ENCODE peak calls at places on chromosome 1, in eight cellular contexts. V, A, J, D, K, O, Y and I are unnamed samples. For H3K4me1, the result is how much of the 10 kb centered on the place peaks cover.

GRCh38 chr1:106925750-106926149 is 130.7 kb upstream of the PRMT6 start:
- DNase-seq in V (no peak), A (no peak), J (no peak), D (no peak), K (no peak), O (no peak), Y (no peak), I (no peak)

GRCh38 chr1:119004129-119004527 is 16.0 kb upstream of the TBX15 start:
- DNase-seq in V (no peak), A (no peak), J (no peak), D (no peak), K (no peak), O (no peak), Y (no peak), I (no peak)

GRCh38 chr1:10387611-10388386 is 11.1 kb upstream of the PGD start:
- DNase-seq in V (no peak), A (peak), J (peak), D (no peak), K (peak), O (no peak), Y (peak), I (peak)

GRCh38 chr1:37035828-37036666 is 1.7 kb upstream of the GRIK3 start:
- DNase-seq in V (no peak), A (no peak), J (no peak), D (no peak), K (no peak), O (no peak), Y (no peak), I (peak)

GRCh38 chr1:81299892-81300291 is 500.8 kb upstream of the ADGRL2 start:
- DNase-seq in V (no peak), A (no peak), J (no peak), D (no peak), K (no peak), O (no peak), Y (no peak), I (no peak)

GRCh38 chr1:85447000-85447943 is 17.7 kb downstream of the DDAH1 start:
- DNase-seq in V (no peak), A (no peak), J (no peak), D (no peak), K (peak), O (no peak), Y (peak), I (no peak)

GRCh38 chr1:224762701-224763100 is 146.6 kb downstream of the CNIH3 start:
- DNase-seq in V (no peak), A (no peak), J (no peak), D (no peak), K (no peak), O (no peak), Y (no peak), I (no peak)

GRCh38 chr1:86137458-86137857 is 19.1 kb downstream of the COL24A1 start:
- DNase-seq in V (no peak), A (no peak), J (no peak), D (no peak), K (peak), O (no peak), Y (peak), I (no peak)

GRCh38 chr1:78005755-78006154 is 1.0 kb downstream of the DNAJB4 start:
- DNase-seq in V (no peak), A (peak), J (no peak), D (no peak), K (peak), O (no peak), Y (peak), I (no peak)

GRCh38 chr1:63214553-63214952 is 107.8 kb upstream of the FOXD3 start:
- DNase-seq in V (no peak), A (no peak), J (no peak), D (no peak), K (no peak), O (no peak), Y (no peak), I (no peak)

GRCh38 chr1:161182214-161182613 is 4.9 kb upstream of the B4GALT3 start:
- DNase-seq in V (no peak), A (no peak), J (no peak), D (no peak), K (peak), O (no peak), Y (no peak), I (peak)

GRCh38 chr1:203291201-203292096 is 13.9 kb upstream of the BTG2 start:
- DNase-seq in V (no peak), A (peak), J (no peak), D (no peak), K (no peak), O (peak), Y (no peak), I (no peak)

GRCh38 chr1:168772428-168772827 is 43.4 kb upstream of the DPT start:
- DNase-seq in V (no peak), A (no peak), J (no peak), D (no peak), K (no peak), O (no peak), Y (no peak), I (no peak)

GRCh38 chr1:155052412-155053400 is 1.6 kb downstream of the ADAM15 start:
- DNase-seq in V (no peak), A (no peak), J (no peak), D (peak), K (no peak), O (peak), Y (no peak), I (no peak)

GRCh38 chr1:27192039-27192529 is 37.2 kb upstream of the SLC9A1 start:
- DNase-seq in V (no peak), A (no peak), J (no peak), D (no peak), K (no peak), O (no peak), Y (no peak), I (no peak)

GRCh38 chr1:77438239-77438913 is 156.6 kb downstream of the AK5 start:
- DNase-seq in V (no peak), A (no peak), J (no peak), D (no peak), K (peak), O (no peak), Y (peak), I (peak)

GRCh38 chr1:94408104-94408503 is 10.1 kb upstream of the ABCD3 start:
- DNase-seq in V (no peak), A (no peak), J (no peak), D (no peak), K (no peak), O (no peak), Y (no peak), I (no peak)

GRCh38 chr1:177077734-177078489 is 86.6 kb downstream of the ASTN1 start:
- DNase-seq in V (no peak), A (no peak), J (no peak), D (no peak), K (no peak), O (peak), Y (no peak), I (no peak)

GRCh38 chr1:46749403-46749802 is 30.5 kb upstream of the EFCAB14 start:
- DNase-seq in V (no peak), A (no peak), J (no peak), D (no peak), K (no peak), O (no peak), Y (no peak), I (no peak)

GRCh38 chr1:162093095-162093494 is 23.6 kb downstream of the NOS1AP start:
- DNase-seq in V (no peak), A (no peak), J (no peak), D (no peak), K (no peak), O (no peak), Y (no peak), I (no peak)

GRCh38 chr1:9700340-9700739 is 48.8 kb downstream of the PIK3CD start:
- DNase-seq in V (no peak), A (no peak), J (no peak), D (no peak), K (peak), O (no peak), Y (peak), I (no peak)

GRCh38 chr1:19087737-19088594 is 122.1 kb downstream of the UBR4 start:
- DNase-seq in V (no peak), A (no peak), J (no peak), D (no peak), K (peak), O (no peak), Y (no peak), I (no peak)

GRCh38 chr1:19084206-19084738 is 125.8 kb downstream of the UBR4 start:
- DNase-seq in V (no peak), A (no peak), J (no peak), D (no peak), K (no peak), O (no peak), Y (no peak), I (no peak)

GRCh38 chr1:19087017-19087736 is 122.9 kb downstream of the UBR4 start:
- DNase-seq in V (no peak), A (no peak), J (no peak), D (no peak), K (peak), O (no peak), Y (no peak), I (no peak)

GRCh38 chr1:19088717-19089442 is 121.2 kb downstream of the UBR4 start:
- DNase-seq in V (no peak), A (no peak), J (no peak), D (no peak), K (no peak), O (no peak), Y (no peak), I (no peak)

DNA sequence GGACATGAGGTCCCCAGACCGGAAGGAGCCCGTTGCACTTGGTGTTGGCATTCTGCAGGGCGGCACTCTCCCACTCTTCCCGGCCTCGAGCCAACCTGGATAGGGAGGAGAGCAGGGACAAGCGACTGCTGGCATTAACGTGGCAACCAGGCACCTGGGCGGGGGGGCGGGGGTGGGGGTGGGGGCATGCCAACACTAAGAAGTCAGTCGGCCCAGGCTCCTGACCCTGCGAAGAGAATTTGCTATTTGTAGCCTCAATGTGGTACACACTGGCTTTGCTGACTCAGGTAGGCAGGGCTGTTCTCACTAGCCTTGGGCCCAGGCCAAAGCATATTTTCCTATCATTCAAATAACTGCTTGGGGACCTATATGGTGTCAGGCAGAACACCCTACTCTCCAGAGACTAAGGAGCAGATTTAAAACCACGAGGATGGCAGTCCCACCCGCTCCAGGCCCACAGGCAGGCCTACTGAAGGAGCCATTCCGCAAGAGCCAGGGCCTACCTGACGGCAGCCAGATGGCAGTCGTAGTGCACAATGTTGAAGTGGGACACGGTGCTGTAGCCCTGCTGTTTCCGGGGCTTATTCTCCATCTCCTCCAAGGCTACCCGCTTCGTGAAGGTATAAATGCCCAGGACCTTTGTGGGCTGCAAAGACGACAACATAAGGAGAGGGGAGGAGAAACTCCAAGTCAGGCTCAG is 123.7 kb downstream of the UBR4 start:
- DNase-seq in V (no peak), A (no peak), J (no peak), D (no peak), K (no peak), O (no peak), Y (no peak), I (no peak)
- H3K27ac ChIP-seq in V (no peak), A (no peak), J (no peak), D (no peak), K (no peak), O (peak), Y (no peak), I (no peak)

DNA sequence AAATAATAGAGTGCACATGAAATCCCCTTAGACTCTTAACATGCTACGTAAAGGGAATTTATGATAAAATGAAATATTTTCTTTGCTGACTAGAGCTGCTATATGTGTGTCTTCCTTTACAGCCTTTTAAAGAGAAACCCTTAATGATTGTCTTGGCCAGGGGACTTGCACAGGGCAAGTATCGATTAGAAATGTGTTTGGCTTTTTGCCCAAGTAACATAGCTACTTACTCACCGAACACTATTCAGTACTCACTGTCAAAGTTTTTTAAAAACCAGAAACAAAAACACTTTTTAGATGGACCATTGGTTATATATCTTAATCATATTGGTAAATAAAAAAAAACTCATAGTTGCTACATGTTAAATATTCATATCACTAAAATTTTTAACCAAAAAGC is 71.2 kb upstream of the KIAA1614 start:
- DNase-seq in V (no peak), A (no peak), J (no peak), D (no peak), K (no peak), O (no peak), Y (no peak), I (no peak)
- H3K4me1 ChIP-seq in V (under half), A (under half), J (under half), D (under half), K (under half), O (under half), Y (under half), I (under half)

DNA sequence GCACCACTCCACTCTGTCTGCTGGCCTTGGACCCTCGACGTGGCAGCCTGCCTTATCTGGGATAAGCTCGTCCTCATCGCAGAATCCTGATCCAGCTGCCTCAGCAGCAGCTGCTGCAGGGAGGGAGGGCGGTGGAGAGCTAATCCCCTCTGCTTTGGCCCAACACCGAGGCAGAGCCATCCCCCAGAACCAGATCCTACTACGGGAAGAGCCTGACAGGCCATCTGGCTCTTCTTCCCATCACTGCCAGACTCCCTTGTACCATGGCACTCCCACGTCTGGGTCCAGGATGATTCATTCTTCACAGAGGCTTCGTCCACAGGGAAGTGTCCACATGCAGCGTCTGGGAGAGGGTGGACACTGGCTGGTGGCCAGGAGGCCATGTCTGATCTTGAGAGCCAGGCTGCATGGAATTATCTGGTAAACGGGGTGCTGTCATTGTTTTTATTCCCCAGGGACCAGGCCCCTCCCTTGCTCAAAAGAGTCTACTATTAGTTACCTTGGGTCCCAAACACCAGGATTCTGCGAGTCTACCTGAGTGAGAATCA is 14.6 kb upstream of the PKP1 start:
- DNase-seq in V (no peak), A (no peak), J (peak), D (no peak), K (peak), O (peak), Y (peak), I (no peak)
- H3K27ac ChIP-seq in V (no peak), A (no peak), J (no peak), D (no peak), K (no peak), O (no peak), Y (no peak), I (no peak)

DNA sequence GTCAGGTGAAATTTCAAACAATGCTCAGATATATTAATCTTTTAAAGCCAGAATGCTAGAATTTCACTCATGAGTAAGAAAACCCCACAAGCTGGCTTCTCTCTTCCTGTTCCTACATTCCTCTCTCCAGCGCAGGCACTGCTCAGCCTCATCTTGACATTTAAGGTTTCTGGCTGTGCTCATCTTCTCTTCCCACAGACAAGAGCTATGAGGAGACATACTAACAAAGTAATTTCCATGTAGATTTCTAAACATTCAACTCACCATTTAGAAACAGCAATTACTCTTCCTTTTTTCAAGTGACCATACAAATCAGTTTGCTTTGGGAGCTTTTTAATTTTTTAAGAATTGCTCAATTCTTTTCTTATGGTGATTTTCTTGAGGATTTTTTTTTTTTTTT is 7.8 kb upstream of the LRRC8D start:
- DNase-seq in V (no peak), A (no peak), J (peak), D (no peak), K (peak), O (no peak), Y (peak), I (no peak)
- H3K4me1 ChIP-seq in V (under half), A (under half), J (under half), D (under half), K (under half), O (under half), Y (under half), I (under half)

GRCh38 chr1:101389547-101389929 is 152.7 kb downstream of the S1PR1 start:
- DNase-seq in V (no peak), A (no peak), J (no peak), D (no peak), K (no peak), O (no peak), Y (no peak), I (no peak)

GRCh38 chr1:101388904-101389546 is 152.2 kb downstream of the S1PR1 start:
- DNase-seq in V (no peak), A (no peak), J (no peak), D (no peak), K (peak), O (no peak), Y (peak), I (no peak)

GRCh38 chr1:101394041-101394440 is 157.2 kb downstream of the S1PR1 start:
- DNase-seq in V (no peak), A (no peak), J (no peak), D (no peak), K (peak), O (no peak), Y (peak), I (no peak)
- H3K27ac ChIP-seq in V (no peak), A (no peak), J (no peak), D (no peak), K (no peak), O (no peak), Y (no peak), I (no peak)